ENCODE peak calls at places on chromosomes 3 and 15, in six cellular contexts. X is keratinocyte, Q is heart left ventricle, O is transverse colon, V is astrocyte, T is psoas muscle. W is an unnamed sample.
A peak's percentile ranks its signal among the peaks of the same experiment; 100 is the strongest.

GRCh38 chr3:184727357-184728060 is 15.6 kb upstream of the MAGEF1 start:
- DNase-seq in V (peak; percentile 52), Q (peak; percentile 61), T (no peak), O (peak; percentile 65), X (no peak), W (peak; percentile 78)

GRCh38 chr3:185788292-185788691 is 36.5 kb downstream of the IGF2BP2 start:
- DNase-seq in T (no peak), Q (no peak), X (no peak), O (no peak), V (no peak), W (no peak)

GRCh38 chr15:67827561-67828378 is 2.5 kb downstream of the SKOR1 start:
- DNase-seq in X (no peak), Q (no peak), V (no peak), T (peak; percentile 47), O (no peak), W (no peak)

GRCh38 chr3:107959767-107960166 is 131.1 kb downstream of the CD47 start:
- DNase-seq in X (no peak), T (no peak), Q (no peak), O (no peak), V (no peak), W (no peak)

GRCh38 chr15:41180206-41180789 is 50.3 kb downstream of the EXD1 start:
- DNase-seq in X (no peak), T (no peak), V (peak; percentile 35), Q (no peak), O (no peak), W (no peak)

GRCh38 chr3:28595364-28595763 is 246.7 kb upstream of the AZI2 start:
- DNase-seq in X (no peak), T (no peak), O (no peak), Q (no peak), V (no peak), W (no peak)

GRCh38 chr3:160400048-160400630 is 689 bp downstream of the SMC4 start:
- DNase-seq in X (peak; percentile 11), V (peak; percentile 48), O (peak; percentile 48), T (peak; percentile 65), Q (peak; percentile 45), W (peak; percentile 48)

GRCh38 chr15:52114656-52115055 is 2.1 kb upstream of the BCL2L10 start:
- DNase-seq in T (no peak), Q (no peak), V (no peak), X (no peak), O (no peak), W (no peak)

GRCh38 chr15:66849393-66849745 is 147.3 kb downstream of the SMAD6 start:
- DNase-seq in Q (peak; percentile 2), T (no peak), O (no peak), V (no peak), X (no peak), W (no peak)

GRCh38 chr3:28376424-28376823 is 27.8 kb upstream of the AZI2 start:
- DNase-seq in Q (no peak), X (no peak), T (no peak), O (no peak), V (peak; percentile 39), W (no peak)

GRCh38 chr15:91488452-91488851 is 365.1 kb upstream of the SLCO3A1 start:
- DNase-seq in X (no peak), O (no peak), T (no peak), Q (no peak), V (peak; percentile 10), W (no peak)

GRCh38 chr3:168094580-168094876 is 1.2 kb downstream of the GOLIM4 start:
- DNase-seq in V (peak; percentile 54), X (no peak), O (no peak), T (no peak), Q (no peak), W (no peak)

GRCh38 chr3:194985031-194985578 is 285.9 kb downstream of the XXYLT1 start:
- DNase-seq in Q (peak; percentile 79), T (peak; percentile 91), V (peak; percentile 47), O (peak; percentile 79), X (peak; percentile 40), W (peak; percentile 74)

GRCh38 chr3:141410408-141410807 is 42.1 kb downstream of the ZBTB38 start:
- DNase-seq in Q (peak; percentile 83), T (peak; percentile 84), V (peak; percentile 55), O (peak; percentile 46), X (no peak), W (no peak)

GRCh38 chr3:117661636-117662095 is 952.1 kb downstream of the TUSC7 start:
- DNase-seq in X (no peak), T (no peak), Q (no peak), V (peak; percentile 77), O (no peak), W (no peak)

GRCh38 chr15:101139986-101140696 is 111.7 kb downstream of the CHSY1 start:
- DNase-seq in O (no peak), X (no peak), T (no peak), V (no peak), Q (no peak), W (no peak)

GRCh38 chr3:12670789-12671450 is 7.0 kb upstream of the RAF1 start:
- DNase-seq in V (no peak), X (no peak), Q (no peak), T (no peak), O (no peak), W (no peak)

GRCh38 chr3:124217542-124217941 is 225.6 kb upstream of the ROPN1 start:
- DNase-seq in Q (peak; percentile 45), O (peak; percentile 26), X (peak; percentile 42), T (no peak), V (peak; percentile 56), W (peak; percentile 77)

GRCh38 chr3:98114264-98114663 is 16.3 kb upstream of the OR5H1 start:
- DNase-seq in O (no peak), X (no peak), T (no peak), Q (no peak), V (no peak), W (no peak)

GRCh38 chr15:51450001-51450400 is 108.5 kb downstream of the GLDN start:
- DNase-seq in V (peak; percentile 61), T (no peak), X (peak; percentile 77), O (no peak), Q (no peak), W (no peak)

GRCh38 chr3:58560771-58561311 is 16.4 kb downstream of the FAM107A start:
- DNase-seq in T (no peak), Q (no peak), V (peak; percentile 96), X (peak; percentile 68), O (no peak), W (peak; percentile 86)

DNA sequence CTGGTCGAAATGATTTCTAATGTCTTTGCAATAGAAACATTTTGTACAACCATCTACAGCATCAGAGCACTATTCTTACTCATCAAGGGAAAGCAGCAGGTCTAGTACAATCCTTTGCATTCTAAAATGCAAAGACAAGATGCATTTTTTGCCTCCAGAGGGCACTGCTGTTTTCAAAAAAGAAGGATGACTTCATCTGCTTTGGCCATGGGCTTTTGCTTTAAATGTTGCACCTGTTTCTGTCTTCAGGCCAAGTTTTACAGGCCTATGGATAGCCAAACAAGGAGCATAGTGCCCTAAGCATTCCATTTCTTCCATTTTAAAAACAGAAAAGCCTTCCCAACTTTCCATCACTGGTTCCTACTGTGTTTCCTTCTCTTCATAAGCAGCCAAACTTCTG is 3.4 kb downstream of the PARP9 start:
- DNase-seq in V (peak; percentile 38), X (peak; percentile 15), O (peak; percentile 56), Q (peak; percentile 23), T (no peak), W (peak; percentile 41)
- TF ChIP-seq CTCF in V (peak; percentile 62), X (peak; percentile 59), O (peak; percentile 39), Q (peak; percentile 51), T (peak; percentile 63), W (peak; percentile 63)

GRCh38 chr3:132242790-132243189 is 74.4 kb upstream of the ACP3 start:
- DNase-seq in Q (no peak), X (no peak), T (no peak), O (no peak), V (no peak), W (no peak)
- H3K4me1 ChIP-seq in Q (peaks cover 3% of the 10 kb centered on the region), X (no peaks in the 10 kb centered on the region), T (no peaks in the 10 kb centered on the region), O (no peaks in the 10 kb centered on the region), V (no peaks in the 10 kb centered on the region), W (no peaks in the 10 kb centered on the region)

GRCh38 chr3:171790574-171790897 is 19.7 kb downstream of the PLD1 start:
- DNase-seq in T (no peak), V (no peak), X (no peak), O (no peak), Q (no peak), W (no peak)

GRCh38 chr3:171786997-171787396 is 23.3 kb downstream of the PLD1 start:
- DNase-seq in X (no peak), O (no peak), T (no peak), Q (no peak), V (no peak), W (no peak)

GRCh38 chr3:171790898-171791694 is 19.2 kb downstream of the PLD1 start:
- DNase-seq in O (no peak), V (peak; percentile 81), Q (no peak), T (no peak), X (no peak), W (no peak)

GRCh38 chr3:171789759-171790505 is 20.4 kb downstream of the PLD1 start:
- DNase-seq in T (no peak), O (no peak), Q (no peak), X (no peak), V (no peak), W (no peak)

GRCh38 chr3:171788546-171789351 is 21.5 kb downstream of the PLD1 start:
- DNase-seq in Q (no peak), O (no peak), T (no peak), X (no peak), V (peak; percentile 98), W (peak; percentile 14)
- TF ChIP-seq CTCF in Q (no peak), O (no peak), T (no peak), X (no peak), V (no peak), W (no peak)

GRCh38 chr15:70098170-70098460 is 398 bp upstream of the TLE3 start:
- DNase-seq in V (no peak), O (peak; percentile 36), Q (no peak), X (no peak), T (no peak), W (no peak)
- H3K4me1 ChIP-seq in V (peaks cover 38% of the 10 kb centered on the region), O (peaks cover 54% of the 10 kb centered on the region), Q (peaks cover 58% of the 10 kb centered on the region), X (peaks cover 40% of the 10 kb centered on the region), T (peaks cover 54% of the 10 kb centered on the region), W (peaks cover 35% of the 10 kb centered on the region)

DNA sequence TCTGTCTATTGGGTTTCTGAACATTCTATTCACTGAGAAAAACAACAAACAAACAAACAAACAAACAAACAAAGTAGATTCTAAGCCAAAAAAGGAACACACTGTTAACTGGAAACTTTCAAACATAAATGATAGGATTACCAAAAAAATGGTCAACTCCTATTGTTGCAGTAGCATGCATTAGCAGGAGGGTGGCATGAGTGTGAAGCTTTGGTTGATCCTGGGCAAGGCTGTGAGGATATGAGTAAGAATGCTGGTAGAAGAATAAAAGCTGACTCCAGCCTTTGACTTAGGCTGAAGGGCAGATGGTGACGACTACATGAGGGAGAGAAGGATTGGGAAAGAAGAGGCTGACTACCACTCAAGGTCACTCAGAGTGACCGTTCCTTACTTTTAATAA is 810.3 kb downstream of the VGLL3 start:
- DNase-seq in V (no peak), T (no peak), Q (no peak), X (no peak), O (no peak), W (peak; percentile 10)
- TF ChIP-seq CTCF in V (peak; percentile 18), T (no peak), Q (no peak), X (no peak), O (peak; percentile 25), W (no peak)

GRCh38 chr15:78445875-78446274 is 7.9 kb downstream of the IREB2 start:
- DNase-seq in X (no peak), O (no peak), Q (no peak), V (no peak), T (no peak), W (no peak)
- H3K4me1 ChIP-seq in X (peaks cover 24% of the 10 kb centered on the region), O (peaks cover 37% of the 10 kb centered on the region), Q (peaks cover 50% of the 10 kb centered on the region), V (no peaks in the 10 kb centered on the region), T (peaks cover 43% of the 10 kb centered on the region), W (peaks cover 10% of the 10 kb centered on the region)

GRCh38 chr3:8702560-8702959 is 31.0 kb upstream of the CAV3 start:
- DNase-seq in X (no peak), Q (no peak), O (no peak), V (no peak), T (no peak), W (no peak)
- TF ChIP-seq CTCF in X (peak; percentile 41), Q (no peak), O (peak; percentile 11), V (peak; percentile 9), T (no peak), W (peak; percentile 13)